ENCODE peak calls at places on chromosomes 4 and X, in ten cellular contexts. U is OCI-LY7, N is tibial artery, O is coronary artery, P is mammary epithelial cell, F is IMR-90, V is cardiac fibroblast, Z is lower leg skin, E is epithelial cell of esophagus, I is cardiac muscle cell. K is an unnamed sample.

GRCh38 chr4:182174979-182175378 is 68.2 kb upstream of the TENM3 start:
- DNase-seq in O (no peak), E (no peak), P (no peak), F (no peak), I (no peak), Z (no peak), V (no peak), N (no peak), U (no peak), K (no peak)

GRCh38 chr4:141036786-141037185 is 96.5 kb downstream of the RNF150 start:
- DNase-seq in F (peak), N (no peak), O (no peak), I (no peak), U (no peak), Z (no peak), P (no peak), V (peak), E (no peak), K (peak)

GRCh38 chr4:8150152-8151090 is 8.2 kb downstream of the ABLIM2 start:
- DNase-seq in Z (no peak), I (no peak), U (no peak), V (no peak), N (no peak), P (no peak), F (no peak), E (no peak), O (no peak), K (no peak)

GRCh38 chr4:148951346-148951745 is 509.1 kb upstream of the NR3C2 start:
- DNase-seq in N (no peak), E (peak), V (peak), P (no peak), O (no peak), Z (no peak), U (no peak), I (no peak), F (peak), K (no peak)

GRCh38 chr4:168908859-168909390 is 101.1 kb downstream of the CBR4 start:
- DNase-seq in F (peak), N (no peak), V (peak), I (peak), P (no peak), U (no peak), Z (no peak), E (no peak), O (no peak), K (peak)

GRCh38 chr4:151667025-151667424 is 93.8 kb downstream of the GATB start:
- DNase-seq in P (no peak), I (no peak), U (no peak), N (no peak), O (no peak), E (no peak), V (no peak), F (peak), Z (no peak), K (no peak)

GRCh38 chr4:22029803-22030202 is 81.2 kb upstream of the KCNIP4 start:
- DNase-seq in I (no peak), V (no peak), O (no peak), P (no peak), N (no peak), E (peak), Z (no peak), U (no peak), F (no peak), K (no peak)

GRCh38 chr4:141028024-141028529 is 105.2 kb downstream of the RNF150 start:
- DNase-seq in U (no peak), P (peak), I (peak), N (no peak), F (peak), Z (no peak), V (peak), O (no peak), E (peak), K (no peak)

GRCh38 chrX:118519411-118520205 is 24.0 kb downstream of the DOCK11 start:
- DNase-seq in P (peak), Z (no peak), I (peak), E (peak), V (peak), O (no peak), U (no peak), F (peak), N (no peak), K (peak)

GRCh38 chrX:64204701-64205440 is 637 bp downstream of the AMER1 start:
- DNase-seq in U (peak), E (peak), I (peak), N (peak), F (peak), Z (peak), V (peak), O (peak), P (peak), K (peak)

GRCh38 chr4:69321153-69321729 is 41.0 kb downstream of the UGT2B28 start:
- DNase-seq in E (peak), N (no peak), P (peak), U (no peak), V (no peak), I (no peak), O (no peak), F (no peak), Z (peak), K (no peak)

GRCh38 chr4:146135941-146136340 is 39.6 kb upstream of the LSM6 start:
- DNase-seq in Z (no peak), U (peak), F (no peak), O (no peak), I (peak), P (no peak), N (no peak), V (no peak), E (no peak), K (no peak)

GRCh38 chr4:124936427-124936826 is 223.9 kb upstream of the ANKRD50 start:
- DNase-seq in E (no peak), P (no peak), U (no peak), N (peak), Z (peak), I (peak), V (peak), O (no peak), F (peak), K (peak)

GRCh38 chr4:72311291-72311690 is 257.7 kb downstream of the ADAMTS3 start:
- DNase-seq in N (no peak), F (no peak), E (peak), V (peak), U (no peak), O (no peak), P (peak), Z (no peak), I (no peak), K (no peak)

GRCh38 chr4:38523524-38524448 is 140.2 kb upstream of the KLF3 start:
- DNase-seq in I (no peak), O (no peak), P (peak), E (peak), U (no peak), Z (peak), F (no peak), V (no peak), N (no peak), K (peak)

GRCh38 chrX:129525162-129525561 is 1.9 kb upstream of the SMARCA1 start:
- DNase-seq in E (no peak), V (peak), O (no peak), I (no peak), F (no peak), P (no peak), U (no peak), Z (no peak), N (no peak), K (no peak)

GRCh38 chr4:164761746-164762275 is 7.9 kb downstream of the SMIM31 start:
- DNase-seq in F (no peak), V (no peak), O (no peak), I (no peak), P (no peak), U (no peak), E (no peak), N (no peak), Z (no peak), K (no peak)

GRCh38 chrX:37871626-37872302 is 24.4 kb upstream of the DYNLT3 start:
- DNase-seq in P (peak), I (peak), O (no peak), E (peak), F (peak), Z (peak), V (peak), N (peak), U (no peak), K (peak)

GRCh38 chr4:20658456-20658855 is 41.8 kb upstream of the PACRGL start:
- DNase-seq in P (peak), F (no peak), N (no peak), V (no peak), U (no peak), I (no peak), E (peak), O (no peak), Z (no peak), K (no peak)

GRCh38 chr4:35201403-35201802 is 1042.9 kb downstream of the ARAP2 start:
- DNase-seq in P (no peak), V (no peak), O (no peak), U (no peak), Z (no peak), I (no peak), F (no peak), E (no peak), N (no peak), K (no peak)

GRCh38 chr4:147078362-147078761 is 132.7 kb upstream of the TTC29 start:
- DNase-seq in U (no peak), Z (no peak), O (no peak), P (no peak), E (no peak), N (no peak), V (peak), I (peak), F (no peak), K (no peak)

GRCh38 chr4:106126062-106126461 is 189.9 kb downstream of the TBCK start:
- DNase-seq in P (no peak), F (no peak), I (no peak), N (no peak), U (no peak), V (no peak), Z (no peak), E (no peak), O (no peak), K (no peak)

GRCh38 chrX:129983575-129984131 is 1.2 kb downstream of the BCORL1 start:
- DNase-seq in F (no peak), V (no peak), I (no peak), E (no peak), Z (no peak), P (no peak), U (no peak), O (no peak), N (peak), K (no peak)

GRCh38 chrX:20378291-20378920 is 111.7 kb upstream of the RPS6KA3 start:
- DNase-seq in V (peak), E (peak), N (no peak), F (peak), Z (no peak), U (peak), I (no peak), P (peak), O (no peak), K (no peak)

GRCh38 chr4:7422098-7422897 is 12.4 kb downstream of the PSAPL1 start:
- DNase-seq in F (no peak), Z (no peak), P (no peak), O (peak), N (peak), E (no peak), U (no peak), V (no peak), I (no peak), K (no peak)

GRCh38 chr4:1234296-1234695 is 14.6 kb downstream of the CTBP1 start:
- DNase-seq in P (no peak), I (no peak), F (peak), V (no peak), E (peak), O (no peak), N (no peak), U (no peak), Z (no peak), K (no peak)

GRCh38 chr4:183659029-183659870 is at the start of the genes RWDD4 and TRAPPC11:
- DNase-seq in N (peak), P (peak), E (peak), F (peak), Z (peak), O (peak), V (peak), U (peak), I (peak), K (peak)
- TF ChIP-seq CTCF in N (peak), P (peak), E (peak), F (peak), Z (peak), O (no peak), V (no peak), U (no peak), I (peak), K (peak)

GRCh38 chrX:72238721-72239475 is at the start of gene ERCC6L:
- DNase-seq in O (peak), E (peak), N (peak), Z (peak), P (peak), F (peak), U (peak), I (peak), V (peak), K (peak)
- H3K4me3 ChIP-seq in O (peak), E (peak), N (peak), Z (no peak), P (peak), F (peak), U (peak), I (peak), V (peak), K (peak)

GRCh38 chrX:84796321-84796720 is 207.4 kb upstream of the APOOL start:
- DNase-seq in I (no peak), V (no peak), O (no peak), N (no peak), P (no peak), F (no peak), E (no peak), Z (no peak), U (no peak), K (no peak)
- TF ChIP-seq CTCF in I (no peak), V (no peak), O (no peak), N (no peak), P (no peak), F (no peak), E (no peak), Z (no peak), U (no peak), K (no peak)

GRCh38 chr4:89834486-89835209 is 2.3 kb downstream of the SNCA start:
- DNase-seq in P (no peak), U (no peak), N (no peak), E (no peak), O (no peak), Z (no peak), I (no peak), F (no peak), V (no peak), K (no peak)

GRCh38 chr4:89835413-89835812 is 1.5 kb downstream of the SNCA start:
- DNase-seq in Z (no peak), I (no peak), O (no peak), N (no peak), F (no peak), P (no peak), V (no peak), E (peak), U (no peak), K (no peak)

GRCh38 chr4:89829470-89830138 is 7.4 kb downstream of the SNCA start:
- DNase-seq in O (no peak), E (peak), U (peak), F (no peak), V (no peak), I (peak), N (peak), Z (peak), P (peak), K (peak)
- H3K4me3 ChIP-seq in O (no peak), E (no peak), U (no peak), F (no peak), V (no peak), I (no peak), N (no peak), Z (no peak), P (no peak), K (no peak)

DNA sequence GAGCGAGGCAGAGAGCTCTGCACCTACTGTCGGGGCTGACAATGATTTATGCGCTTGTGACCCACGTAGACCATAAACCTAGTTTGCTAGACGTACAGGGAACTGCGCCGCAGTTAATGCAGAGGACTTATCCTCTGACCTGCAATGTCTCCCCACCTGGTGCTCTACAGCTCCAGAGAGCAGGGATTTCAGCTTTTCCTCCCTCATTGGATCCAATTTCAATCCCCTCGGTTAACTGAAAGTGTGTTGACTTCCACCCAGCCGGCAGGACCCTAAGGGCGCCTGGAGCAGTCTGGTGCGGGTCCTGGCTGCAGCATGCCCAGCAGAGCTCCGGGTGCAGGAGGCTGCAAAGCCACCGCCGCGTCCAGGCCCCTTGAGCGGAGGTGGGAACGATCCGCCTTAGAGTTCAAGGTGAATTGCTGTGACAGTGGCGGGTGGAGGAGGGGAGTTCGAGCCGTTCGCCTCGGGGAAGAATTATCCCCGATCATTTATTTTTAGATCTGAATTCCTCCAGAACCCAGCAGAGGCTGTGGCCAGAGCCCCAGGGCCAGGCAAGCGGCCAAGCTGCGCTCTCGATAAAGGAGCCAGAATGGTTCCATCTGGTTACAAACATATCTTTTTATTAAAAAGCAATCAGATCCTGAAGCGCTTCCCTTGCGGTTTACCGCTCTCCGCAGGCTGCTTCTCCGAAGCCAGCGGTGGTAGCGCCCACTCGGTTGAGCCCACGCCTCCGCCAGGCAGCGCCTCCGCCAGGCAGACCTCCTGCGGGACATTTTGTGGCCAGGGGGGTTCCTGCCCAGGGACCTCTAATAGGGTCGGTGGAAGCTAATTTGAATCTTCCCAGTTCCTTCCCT is 66.0 kb downstream of the FBXO8 start:
- DNase-seq in O (no peak), N (no peak), U (no peak), E (no peak), Z (no peak), I (peak), V (peak), P (peak), F (peak), K (peak)
- TF ChIP-seq CTCF in O (no peak), N (no peak), U (no peak), E (no peak), Z (no peak), I (peak), V (peak), P (no peak), F (no peak), K (no peak)

GRCh38 chrX:31233941-31234496 is 162.2 kb upstream of the FTHL17 start:
- DNase-seq in Z (no peak), E (peak), P (no peak), I (no peak), U (peak), N (no peak), F (no peak), O (no peak), V (no peak), K (no peak)
- H3K4me3 ChIP-seq in Z (no peak), E (no peak), P (no peak), I (no peak), U (peak), N (no peak), F (no peak), O (no peak), V (no peak), K (no peak)

DNA sequence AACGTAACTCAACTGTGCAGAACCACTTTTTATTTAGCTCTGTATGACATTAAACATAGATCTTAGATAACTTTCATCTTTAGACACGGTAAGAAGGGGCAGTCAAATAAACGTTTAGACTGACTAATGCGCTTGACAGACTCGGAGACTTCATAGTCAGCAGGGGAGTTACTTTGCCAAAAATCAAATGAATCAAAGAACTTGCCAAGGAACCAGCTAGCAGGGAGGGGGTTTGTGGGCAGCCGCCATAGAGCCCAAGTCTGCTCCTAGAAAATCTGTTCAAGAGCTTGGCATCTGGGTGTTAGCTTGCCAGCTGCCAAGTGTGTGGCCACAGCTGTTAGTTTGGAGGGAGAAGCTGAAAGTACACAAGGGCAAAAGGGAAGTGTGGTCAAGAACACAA is 182.7 kb upstream of the GRID2 start:
- DNase-seq in U (no peak), F (no peak), O (no peak), N (no peak), I (peak), Z (no peak), E (peak), P (no peak), V (no peak), K (no peak)
- TF ChIP-seq CTCF in U (no peak), F (no peak), O (no peak), N (no peak), I (no peak), Z (no peak), E (no peak), P (no peak), V (no peak), K (no peak)

GRCh38 chrX:1451251-1451675 is 1.4 kb downstream of the ASMTL start:
- DNase-seq in U (no peak), E (no peak), P (no peak), I (no peak), F (no peak), V (no peak), Z (no peak), O (peak), N (no peak), K (no peak)
- H3K4me3 ChIP-seq in U (peak), E (no peak), P (no peak), I (no peak), F (no peak), V (no peak), Z (no peak), O (peak), N (peak), K (peak)

K was measured in choroid plexus epithelial cell.